ENCODE peak calls at places on chromosomes 16 and 17, in six cellular contexts. One of them, this sample, is unnamed.

GRCh38 chr16:60674241-60674640 is 1362.0 kb downstream of the CDH8 start:
- DNase-seq in endothelial cell of umbilical vein: no peak
- DNase-seq in GM23248: no peak
- DNase-seq in MM.1S: no peak
- DNase-seq in neuronal stem cell: no peak
- DNase-seq in fibroblast of lung: peak; percentile 55
- DNase-seq in this sample: no peak

GRCh38 chr17:2058521-2059124 is 3.7 kb downstream of the HIC1 start:
- DNase-seq in endothelial cell of umbilical vein: no peak
- DNase-seq in GM23248: peak; percentile 50
- DNase-seq in MM.1S: peak; percentile 62
- DNase-seq in neuronal stem cell: no peak
- DNase-seq in fibroblast of lung: peak; percentile 67
- DNase-seq in this sample: peak; percentile 57

GRCh38 chr16:65212240-65212639 is 90.4 kb upstream of the CDH11 start:
- DNase-seq in endothelial cell of umbilical vein: no peak
- DNase-seq in GM23248: no peak
- DNase-seq in MM.1S: no peak
- DNase-seq in neuronal stem cell: no peak
- DNase-seq in fibroblast of lung: no peak
- DNase-seq in this sample: no peak

GRCh38 chr16:5852151-5852550 is 754.6 kb upstream of the EEF2KMT start:
- DNase-seq in endothelial cell of umbilical vein: no peak
- DNase-seq in GM23248: no peak
- DNase-seq in MM.1S: peak; percentile 80
- DNase-seq in neuronal stem cell: no peak
- DNase-seq in fibroblast of lung: no peak
- DNase-seq in this sample: no peak

GRCh38 chr17:2483084-2483483 is 28.6 kb downstream of the METTL16 start:
- DNase-seq in endothelial cell of umbilical vein: no peak
- DNase-seq in GM23248: no peak
- DNase-seq in MM.1S: no peak
- DNase-seq in neuronal stem cell: no peak
- DNase-seq in fibroblast of lung: no peak
- DNase-seq in this sample: no peak

GRCh38 chr16:27651299-27651698 is 101.4 kb downstream of the KATNIP start:
- DNase-seq in endothelial cell of umbilical vein: no peak
- DNase-seq in GM23248: no peak
- DNase-seq in MM.1S: no peak
- DNase-seq in neuronal stem cell: no peak
- DNase-seq in fibroblast of lung: no peak
- DNase-seq in this sample: no peak

GRCh38 chr16:82801361-82801760 is 174.6 kb downstream of the CDH13 start:
- DNase-seq in endothelial cell of umbilical vein: peak; percentile 6
- DNase-seq in GM23248: peak; percentile 61
- DNase-seq in MM.1S: no peak
- DNase-seq in neuronal stem cell: no peak
- DNase-seq in fibroblast of lung: peak; percentile 72
- DNase-seq in this sample: no peak

GRCh38 chr16:54265558-54266213 is 20.9 kb downstream of the IRX3 start:
- DNase-seq in endothelial cell of umbilical vein: no peak
- DNase-seq in GM23248: peak; percentile 35
- DNase-seq in MM.1S: no peak
- DNase-seq in neuronal stem cell: no peak
- DNase-seq in fibroblast of lung: peak; percentile 35
- DNase-seq in this sample: no peak

GRCh38 chr16:78925071-78925714 is 675.3 kb downstream of the MAF start:
- DNase-seq in endothelial cell of umbilical vein: no peak
- DNase-seq in GM23248: peak; percentile 23
- DNase-seq in MM.1S: peak; percentile 59
- DNase-seq in neuronal stem cell: no peak
- DNase-seq in fibroblast of lung: no peak
- DNase-seq in this sample: peak; percentile 48

GRCh38 chr17:72683506-72684404 is 408.7 kb downstream of the SLC39A11 start:
- DNase-seq in endothelial cell of umbilical vein: no peak
- DNase-seq in GM23248: peak; percentile 96
- DNase-seq in MM.1S: no peak
- DNase-seq in neuronal stem cell: no peak
- DNase-seq in fibroblast of lung: peak; percentile 95
- DNase-seq in this sample: no peak

GRCh38 chr16:54239441-54239840 is 47.1 kb downstream of the IRX3 start:
- DNase-seq in endothelial cell of umbilical vein: no peak
- DNase-seq in GM23248: peak; percentile 13
- DNase-seq in MM.1S: no peak
- DNase-seq in neuronal stem cell: no peak
- DNase-seq in fibroblast of lung: no peak
- DNase-seq in this sample: no peak

GRCh38 chr16:73019456-73020362 is 28.2 kb downstream of the ZFHX3 start:
- DNase-seq in endothelial cell of umbilical vein: peak; percentile 53
- DNase-seq in GM23248: peak; percentile 62
- DNase-seq in MM.1S: no peak
- DNase-seq in neuronal stem cell: no peak
- DNase-seq in fibroblast of lung: peak; percentile 90
- DNase-seq in this sample: no peak

GRCh38 chr17:75356260-75356937 is 49.1 kb downstream of the GRB2 start:
- DNase-seq in endothelial cell of umbilical vein: peak; percentile 19
- DNase-seq in GM23248: no peak
- DNase-seq in MM.1S: no peak
- DNase-seq in neuronal stem cell: no peak
- DNase-seq in fibroblast of lung: no peak
- DNase-seq in this sample: no peak

GRCh38 chr16:87541004-87541881 is 48.4 kb upstream of the ZCCHC14 start:
- DNase-seq in endothelial cell of umbilical vein: no peak
- DNase-seq in GM23248: peak; percentile 88
- DNase-seq in MM.1S: no peak
- DNase-seq in neuronal stem cell: no peak
- DNase-seq in fibroblast of lung: peak; percentile 78
- DNase-seq in this sample: no peak

GRCh38 chr16:57115504-57116182 is 23.3 kb downstream of the CPNE2 start:
- DNase-seq in endothelial cell of umbilical vein: no peak
- DNase-seq in GM23248: no peak
- DNase-seq in MM.1S: no peak
- DNase-seq in neuronal stem cell: peak; percentile 59
- DNase-seq in fibroblast of lung: peak; percentile 59
- DNase-seq in this sample: no peak

GRCh38 chr16:83054302-83054701 is 427.5 kb downstream of the CDH13 start:
- DNase-seq in endothelial cell of umbilical vein: peak; percentile 48
- DNase-seq in GM23248: peak; percentile 23
- DNase-seq in MM.1S: no peak
- DNase-seq in neuronal stem cell: no peak
- DNase-seq in fibroblast of lung: no peak
- DNase-seq in this sample: no peak

DNA sequence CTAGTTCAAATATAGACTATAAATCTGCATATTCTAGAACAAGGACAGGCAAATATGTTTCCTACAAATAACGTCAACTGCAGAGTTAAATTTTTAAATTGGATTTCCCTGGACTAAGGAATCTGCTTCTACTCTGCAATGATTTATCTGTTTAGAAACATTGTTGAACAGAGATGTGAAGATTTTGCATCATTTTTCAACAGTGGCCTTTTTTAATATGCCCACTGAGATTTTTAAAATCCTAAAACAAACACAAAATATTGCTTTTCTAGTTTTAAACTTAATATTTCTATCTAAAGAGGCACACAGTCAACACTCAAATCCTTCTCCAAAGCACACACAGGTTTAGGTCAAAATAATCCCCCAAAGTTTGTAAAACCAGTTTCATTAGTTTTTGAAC is 23.7 kb upstream of the PMP22 start:
- DNase-seq in endothelial cell of umbilical vein: no peak
- DNase-seq in GM23248: no peak
- DNase-seq in MM.1S: no peak
- DNase-seq in neuronal stem cell: no peak
- DNase-seq in fibroblast of lung: no peak
- DNase-seq in this sample: no peak
- H2AFZ ChIP-seq in endothelial cell of umbilical vein: no peak overlapping the region
- H2AFZ ChIP-seq in GM23248: no peak overlapping the region
- H2AFZ ChIP-seq in MM.1S: no peak overlapping the region
- H2AFZ ChIP-seq in neuronal stem cell: peak overlapping the region; percentile 38
- H2AFZ ChIP-seq in fibroblast of lung: no peak overlapping the region
- H2AFZ ChIP-seq in this sample: no peak overlapping the region

DNA sequence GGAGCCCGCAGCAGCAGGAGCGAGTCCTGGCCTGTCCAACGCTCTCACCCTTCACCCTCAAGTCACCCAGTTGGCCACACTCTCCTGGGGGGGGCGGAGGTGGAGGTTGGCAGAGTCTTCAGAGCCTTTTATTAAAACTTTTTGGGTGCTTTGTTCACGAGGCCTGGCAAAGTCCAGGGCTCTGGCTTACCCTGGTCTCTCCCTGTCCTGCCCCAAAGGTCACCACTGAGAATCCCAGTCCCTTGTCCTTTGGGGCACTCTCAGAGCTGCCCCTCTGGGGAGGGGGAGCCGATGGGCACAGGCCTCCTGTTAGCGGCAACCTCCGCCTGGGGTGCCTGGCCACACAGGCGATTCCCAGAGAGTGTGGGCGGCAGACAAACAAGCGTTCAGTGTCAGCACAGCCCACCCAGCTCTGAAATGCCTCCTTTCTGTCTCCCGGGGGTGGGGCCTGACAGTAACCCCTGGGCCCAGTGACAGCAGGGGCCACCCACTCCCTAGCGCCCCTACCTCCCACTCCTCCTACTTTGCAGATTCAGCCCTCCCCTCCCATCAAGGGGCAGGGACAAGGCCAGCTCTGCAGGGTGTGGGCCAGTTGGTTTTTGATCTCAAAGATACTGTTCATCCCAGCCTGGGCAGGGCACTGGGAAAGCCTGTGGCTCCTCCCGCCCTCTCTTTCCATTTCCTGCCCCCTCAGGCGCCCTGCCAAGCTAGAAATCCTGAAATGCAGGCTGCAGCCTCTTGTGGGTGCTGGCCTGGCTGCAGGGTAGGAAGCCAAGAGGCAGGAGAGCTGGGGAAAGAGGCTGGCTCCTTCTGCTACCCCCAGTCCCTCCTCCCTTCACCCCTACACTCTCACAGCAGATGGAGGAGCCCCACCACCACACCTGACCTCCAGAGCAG is 36.6 kb upstream of the EMP2 start:
- DNase-seq in endothelial cell of umbilical vein: no peak
- DNase-seq in GM23248: peak; percentile 72
- DNase-seq in MM.1S: no peak
- DNase-seq in neuronal stem cell: no peak
- DNase-seq in fibroblast of lung: peak; percentile 69
- DNase-seq in this sample: no peak
- H2AFZ ChIP-seq in endothelial cell of umbilical vein: no peak overlapping the region
- H2AFZ ChIP-seq in GM23248: no peak overlapping the region
- H2AFZ ChIP-seq in MM.1S: no peak overlapping the region
- H2AFZ ChIP-seq in neuronal stem cell: peak overlapping the region; percentile 83
- H2AFZ ChIP-seq in fibroblast of lung: no peak overlapping the region
- H2AFZ ChIP-seq in this sample: no peak overlapping the region

GRCh38 chr17:83109386-83109785 is 30.0 kb downstream of the METRNL start:
- DNase-seq in endothelial cell of umbilical vein: no peak
- DNase-seq in GM23248: no peak
- DNase-seq in MM.1S: no peak
- DNase-seq in neuronal stem cell: no peak
- DNase-seq in fibroblast of lung: no peak
- DNase-seq in this sample: no peak

GRCh38 chr17:83109793-83110645 is 30.6 kb downstream of the METRNL start:
- DNase-seq in endothelial cell of umbilical vein: peak; percentile 88
- DNase-seq in GM23248: peak; percentile 99
- DNase-seq in MM.1S: no peak
- DNase-seq in neuronal stem cell: no peak
- DNase-seq in fibroblast of lung: peak; percentile 97
- DNase-seq in this sample: no peak

GRCh38 chr17:83108709-83109108 is 29.3 kb downstream of the METRNL start:
- DNase-seq in endothelial cell of umbilical vein: no peak
- DNase-seq in GM23248: no peak
- DNase-seq in MM.1S: no peak
- DNase-seq in neuronal stem cell: no peak
- DNase-seq in fibroblast of lung: no peak
- DNase-seq in this sample: no peak

GRCh38 chr17:83111516-83112282 is 32.3 kb downstream of the METRNL start:
- DNase-seq in endothelial cell of umbilical vein: no peak
- DNase-seq in GM23248: no peak
- DNase-seq in MM.1S: no peak
- DNase-seq in neuronal stem cell: no peak
- DNase-seq in fibroblast of lung: no peak
- DNase-seq in this sample: no peak

DNA sequence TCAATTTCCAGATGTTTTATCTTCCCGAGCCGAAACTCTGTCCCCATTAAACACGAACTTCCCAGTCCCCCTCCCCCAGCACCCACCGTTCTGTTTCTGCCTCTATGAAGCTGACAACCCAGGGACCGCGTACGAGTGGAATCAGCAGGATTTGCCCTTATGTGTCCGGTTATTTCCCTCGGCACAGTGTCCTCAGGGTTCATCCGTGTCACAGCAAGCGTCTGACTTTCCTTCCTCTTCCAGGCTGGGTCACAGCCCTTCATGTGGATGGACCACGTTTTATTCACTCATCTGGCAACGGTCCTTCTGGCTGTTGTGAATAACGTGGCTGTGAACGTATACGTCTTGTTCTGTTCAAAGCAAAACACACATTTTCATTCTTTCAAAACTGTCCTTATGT is 31.3 kb downstream of the METRNL start:
- DNase-seq in endothelial cell of umbilical vein: peak; percentile 69
- DNase-seq in GM23248: peak; percentile 76
- DNase-seq in MM.1S: no peak
- DNase-seq in neuronal stem cell: no peak
- DNase-seq in fibroblast of lung: no peak
- DNase-seq in this sample: no peak
- H2AFZ ChIP-seq in endothelial cell of umbilical vein: peak overlapping the region; percentile 79
- H2AFZ ChIP-seq in GM23248: peak overlapping the region; percentile 38
- H2AFZ ChIP-seq in MM.1S: no peak overlapping the region
- H2AFZ ChIP-seq in neuronal stem cell: no peak overlapping the region
- H2AFZ ChIP-seq in fibroblast of lung: peak overlapping the region; percentile 73
- H2AFZ ChIP-seq in this sample: no peak overlapping the region

GRCh38 chr16:66251406-66252160 is 114.9 kb upstream of the CDH5 start:
- DNase-seq in endothelial cell of umbilical vein: no peak
- DNase-seq in GM23248: no peak
- DNase-seq in MM.1S: no peak
- DNase-seq in neuronal stem cell: no peak
- DNase-seq in fibroblast of lung: no peak
- DNase-seq in this sample: no peak

GRCh38 chr16:66242672-66243071 is 123.8 kb upstream of the CDH5 start:
- DNase-seq in endothelial cell of umbilical vein: no peak
- DNase-seq in GM23248: no peak
- DNase-seq in MM.1S: no peak
- DNase-seq in neuronal stem cell: no peak
- DNase-seq in fibroblast of lung: no peak
- DNase-seq in this sample: no peak

GRCh38 chr16:66247516-66248089 is 118.9 kb upstream of the CDH5 start:
- DNase-seq in endothelial cell of umbilical vein: no peak
- DNase-seq in GM23248: peak; percentile 71
- DNase-seq in MM.1S: no peak
- DNase-seq in neuronal stem cell: no peak
- DNase-seq in fibroblast of lung: peak; percentile 51
- DNase-seq in this sample: no peak

GRCh38 chr16:66250686-66251405 is 115.6 kb upstream of the CDH5 start:
- DNase-seq in endothelial cell of umbilical vein: no peak
- DNase-seq in GM23248: peak; percentile 74
- DNase-seq in MM.1S: no peak
- DNase-seq in neuronal stem cell: no peak
- DNase-seq in fibroblast of lung: peak; percentile 63
- DNase-seq in this sample: no peak

DNA sequence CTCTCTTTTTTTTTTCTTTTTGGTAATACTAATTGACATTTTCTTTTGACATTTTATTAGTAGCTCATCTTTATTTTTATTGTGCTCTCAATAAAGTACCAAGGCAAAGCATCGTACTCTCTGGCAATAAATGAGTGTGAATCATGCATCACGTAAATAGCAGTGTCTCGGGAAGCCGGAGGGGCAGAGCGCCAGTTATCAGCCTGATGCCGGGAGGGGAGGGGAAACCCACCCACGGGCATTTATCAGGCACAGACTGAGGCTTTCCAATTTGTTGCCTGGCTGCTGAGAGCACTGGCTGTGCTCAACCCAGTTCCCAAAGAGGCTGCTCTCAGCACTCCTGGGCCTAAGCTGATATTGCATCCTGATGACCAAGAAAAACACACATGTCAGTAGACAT is 118.4 kb upstream of the CDH5 start:
- DNase-seq in endothelial cell of umbilical vein: no peak
- DNase-seq in GM23248: peak; percentile 80
- DNase-seq in MM.1S: no peak
- DNase-seq in neuronal stem cell: no peak
- DNase-seq in fibroblast of lung: peak; percentile 73
- DNase-seq in this sample: no peak
- H2AFZ ChIP-seq in endothelial cell of umbilical vein: no peak overlapping the region
- H2AFZ ChIP-seq in GM23248: peak overlapping the region; percentile 70
- H2AFZ ChIP-seq in MM.1S: no peak overlapping the region
- H2AFZ ChIP-seq in neuronal stem cell: no peak overlapping the region
- H2AFZ ChIP-seq in fibroblast of lung: peak overlapping the region; percentile 30
- H2AFZ ChIP-seq in this sample: no peak overlapping the region

This sample was measured in OCI-LY7.